ENCODE peak calls at places on chromosomes 1 and 21, in eight cellular contexts. I is AG09309, C is AG09319, R is cardiac fibroblast, M is uterus, B is colonic mucosa, K is PC-3, Z is upper lobe of right lung. W is an unnamed sample.

GRCh38 chr1:43975249-43975961 is 645 bp downstream of the ATP6V0B start:
- DNase-seq in I (no peak), C (no peak), R (peak), M (no peak), B (peak), K (no peak), Z (peak), W (no peak)

GRCh38 chr1:94983343-94983742 is 56.4 kb upstream of the CNN3 start:
- DNase-seq in I (no peak), C (no peak), R (peak), M (peak), B (peak), K (peak), Z (no peak), W (no peak)

GRCh38 chr1:234879157-234880080 is 249.2 kb downstream of the TOMM20 start:
- DNase-seq in I (no peak), C (no peak), R (no peak), M (no peak), B (no peak), K (no peak), Z (no peak), W (no peak)

GRCh38 chr1:66231162-66232077 is 302.5 kb upstream of the SGIP1 start:
- DNase-seq in I (peak), C (no peak), R (peak), M (no peak), B (no peak), K (peak), Z (no peak), W (no peak)

GRCh38 chr1:247212012-247212411 is 40.2 kb upstream of the ZNF124 start:
- DNase-seq in I (no peak), C (no peak), R (no peak), M (no peak), B (no peak), K (no peak), Z (no peak), W (no peak)

GRCh38 chr1:65254320-65255087 is 54.8 kb upstream of the DNAJC6 start:
- DNase-seq in I (no peak), C (no peak), R (peak), M (peak), B (peak), K (peak), Z (peak), W (peak)

GRCh38 chr21:37644666-37645065 is 271.6 kb downstream of the KCNJ6 start:
- DNase-seq in I (no peak), C (no peak), R (peak), M (no peak), B (no peak), K (no peak), Z (no peak), W (no peak)

GRCh38 chr1:107677674-107678073 is 287.3 kb downstream of the VAV3 start:
- DNase-seq in I (no peak), C (no peak), R (no peak), M (no peak), B (no peak), K (no peak), Z (no peak), W (no peak)

GRCh38 chr1:31560394-31560793 is 15.9 kb upstream of the TINAGL1 start:
- DNase-seq in I (no peak), C (no peak), R (no peak), M (no peak), B (no peak), K (no peak), Z (no peak), W (no peak)

GRCh38 chr21:41283211-41283818 is 33.3 kb upstream of the FAM3B start:
- DNase-seq in I (peak), C (peak), R (peak), M (peak), B (peak), K (peak), Z (no peak), W (no peak)

GRCh38 chr1:30188329-30188728 is 535.1 kb downstream of the MATN1 start:
- DNase-seq in I (no peak), C (no peak), R (no peak), M (no peak), B (no peak), K (no peak), Z (peak), W (no peak)

GRCh38 chr1:84145051-84145450 is 980 bp downstream of the PRKACB start:
- DNase-seq in I (no peak), C (no peak), R (peak), M (no peak), B (peak), K (peak), Z (no peak), W (no peak)

GRCh38 chr21:32143222-32143939 is 135.5 kb downstream of the MIS18A start:
- DNase-seq in I (peak), C (peak), R (no peak), M (no peak), B (no peak), K (no peak), Z (no peak), W (no peak)

GRCh38 chr1:6701437-6702153 is at the start of gene DNAJC11:
- DNase-seq in I (peak), C (peak), R (peak), M (peak), B (peak), K (peak), Z (peak), W (peak)

GRCh38 chr21:34599534-34600101 is 15.3 kb downstream of the RCAN1 start:
- DNase-seq in I (no peak), C (no peak), R (no peak), M (no peak), B (no peak), K (peak), Z (no peak), W (no peak)

DNA sequence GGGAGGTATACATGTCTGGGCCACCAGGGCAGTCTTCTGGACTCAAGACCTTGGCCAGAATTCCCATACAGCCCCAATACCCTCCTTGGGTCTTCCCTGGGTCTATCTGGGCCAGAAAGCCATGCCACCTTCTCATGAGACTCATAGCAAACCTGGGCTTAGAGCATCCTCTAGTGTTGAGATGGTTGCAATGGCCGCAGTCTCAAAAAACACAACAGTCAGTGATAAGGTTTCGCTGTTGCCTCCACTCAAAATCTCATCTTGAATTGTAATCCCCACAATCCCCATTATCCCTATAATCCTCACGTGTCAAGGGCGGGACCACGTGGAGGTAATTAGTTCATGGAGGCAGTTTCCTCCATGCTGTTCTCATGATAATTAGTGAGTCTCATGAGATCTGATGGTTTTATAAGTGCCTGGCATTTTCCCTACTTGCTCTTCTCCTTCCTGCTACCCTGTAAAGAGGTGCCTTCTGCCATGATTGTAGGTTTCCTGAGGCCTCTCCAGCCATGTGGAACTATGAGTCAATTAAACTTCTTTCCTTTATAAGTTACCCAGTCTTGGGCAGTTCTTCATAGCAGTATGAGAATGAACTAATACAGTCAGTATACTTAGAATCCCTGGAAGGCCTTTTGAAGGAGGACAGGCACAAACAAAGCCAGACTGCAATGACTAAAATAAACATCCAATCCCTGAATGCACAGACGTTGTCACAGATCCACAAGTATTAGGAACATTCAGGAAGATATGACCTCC is 77.0 kb downstream of the CTH start:
- DNase-seq in I (no peak), C (no peak), R (peak), M (no peak), B (peak), K (peak), Z (no peak), W (no peak)
- TF ChIP-seq CTCF in I (peak), C (peak), R (peak), M (no peak), B (peak), K (peak), Z (peak), W (peak)

GRCh38 chr1:161200421-161200991 is 1.7 kb upstream of the ADAMTS4 start:
- DNase-seq in I (no peak), C (no peak), R (peak), M (peak), B (no peak), K (no peak), Z (no peak), W (no peak)
- TF ChIP-seq CTCF in I (no peak), C (no peak), R (no peak), M (no peak), B (no peak), K (no peak), Z (no peak), W (no peak)

GRCh38 chr1:63537940-63538339 is 14.6 kb downstream of the EFCAB7 start:
- DNase-seq in I (no peak), C (no peak), R (peak), M (no peak), B (no peak), K (peak), Z (no peak), W (no peak)
- TF ChIP-seq CTCF in I (peak), C (peak), R (peak), M (peak), B (peak), K (peak), Z (peak), W (peak)

GRCh38 chr1:115837386-115837761 is 3.6 kb downstream of the NHLH2 start:
- DNase-seq in I (no peak), C (no peak), R (no peak), M (no peak), B (no peak), K (no peak), Z (no peak), W (no peak)

GRCh38 chr1:115832651-115833050 is 8.3 kb downstream of the NHLH2 start:
- DNase-seq in I (no peak), C (no peak), R (no peak), M (no peak), B (no peak), K (no peak), Z (no peak), W (no peak)

GRCh38 chr1:115830963-115831362 is 10.0 kb downstream of the NHLH2 start:
- DNase-seq in I (no peak), C (no peak), R (no peak), M (no peak), B (no peak), K (peak), Z (no peak), W (no peak)

GRCh38 chr1:115829947-115830346 is 11.0 kb downstream of the NHLH2 start:
- DNase-seq in I (no peak), C (no peak), R (no peak), M (no peak), B (no peak), K (no peak), Z (no peak), W (peak)

DNA sequence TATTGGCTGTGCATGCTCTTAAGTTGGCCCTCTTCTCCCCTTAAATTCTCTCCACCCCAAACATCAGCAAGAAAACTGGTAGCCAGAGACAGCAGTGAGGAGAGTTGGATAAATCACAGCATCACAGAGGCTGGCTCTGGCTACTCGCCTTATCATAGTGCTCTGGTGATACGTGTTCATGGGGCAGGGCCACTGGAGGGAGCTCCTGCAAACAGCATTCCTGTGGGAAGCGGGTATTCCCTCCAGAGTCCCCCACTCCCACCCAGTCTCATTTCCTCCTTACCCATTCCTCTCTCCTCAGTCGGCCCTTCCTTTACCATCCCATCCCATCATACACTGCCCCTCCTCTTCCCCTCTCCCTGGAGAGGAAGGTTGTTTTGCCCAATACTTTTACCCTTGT is 7.1 kb downstream of the NHLH2 start:
- DNase-seq in I (no peak), C (no peak), R (no peak), M (no peak), B (no peak), K (no peak), Z (no peak), W (no peak)
- TF ChIP-seq CTCF in I (no peak), C (no peak), R (no peak), M (no peak), B (no peak), K (peak), Z (no peak), W (no peak)

DNA sequence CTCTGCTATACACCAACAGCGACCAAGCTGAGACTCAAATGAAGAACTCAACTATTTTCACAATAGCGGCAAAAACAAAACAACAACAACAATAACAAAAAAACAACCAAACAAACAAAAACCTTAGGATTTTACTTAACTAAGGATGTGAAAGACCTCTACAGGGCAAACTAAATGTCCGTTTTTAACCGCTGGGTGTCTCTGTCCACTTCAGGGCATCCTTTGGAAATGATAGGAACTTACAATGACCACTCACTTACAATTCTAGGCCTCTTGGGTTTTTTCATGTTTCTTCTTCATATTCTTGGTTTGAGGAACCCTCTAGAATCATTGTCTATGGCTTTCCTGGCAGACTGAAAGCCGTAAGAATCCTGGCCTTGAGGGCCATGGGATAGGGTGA is 134.0 kb upstream of the FAM78B start:
- DNase-seq in I (no peak), C (no peak), R (no peak), M (no peak), B (no peak), K (peak), Z (no peak), W (no peak)
- TF ChIP-seq CTCF in I (no peak), C (no peak), R (no peak), M (no peak), B (no peak), K (peak), Z (no peak), W (no peak)

GRCh38 chr1:39505289-39505688 is 13.9 kb downstream of the BMP8A start:
- DNase-seq in I (no peak), C (no peak), R (no peak), M (no peak), B (no peak), K (no peak), Z (no peak), W (no peak)

GRCh38 chr1:39508266-39508665 is 16.8 kb downstream of the BMP8A start:
- DNase-seq in I (no peak), C (no peak), R (no peak), M (no peak), B (no peak), K (no peak), Z (no peak), W (no peak)

GRCh38 chr1:39508857-39509305 is 17.4 kb downstream of the BMP8A start:
- DNase-seq in I (peak), C (no peak), R (peak), M (no peak), B (no peak), K (no peak), Z (no peak), W (no peak)

GRCh38 chr1:39509360-39510009 is 18.0 kb downstream of the BMP8A start:
- DNase-seq in I (no peak), C (no peak), R (peak), M (peak), B (peak), K (no peak), Z (no peak), W (no peak)

GRCh38 chr1:39507230-39507928 is 15.9 kb downstream of the BMP8A start:
- DNase-seq in I (no peak), C (no peak), R (peak), M (no peak), B (no peak), K (peak), Z (no peak), W (peak)
- TF ChIP-seq CTCF in I (peak), C (peak), R (peak), M (no peak), B (no peak), K (peak), Z (no peak), W (no peak)

GRCh38 chr1:118297521-118297920 is 112.5 kb upstream of the SPAG17 start:
- DNase-seq in I (no peak), C (no peak), R (no peak), M (no peak), B (no peak), K (no peak), Z (no peak), W (no peak)

GRCh38 chr1:118298397-118298796 is 113.4 kb upstream of the SPAG17 start:
- DNase-seq in I (no peak), C (no peak), R (no peak), M (no peak), B (no peak), K (no peak), Z (no peak), W (no peak)

GRCh38 chr1:118291686-118292085 is 106.7 kb upstream of the SPAG17 start:
- DNase-seq in I (no peak), C (no peak), R (peak), M (no peak), B (peak), K (no peak), Z (no peak), W (no peak)

GRCh38 chr1:118290571-118290970 is 105.5 kb upstream of the SPAG17 start:
- DNase-seq in I (no peak), C (no peak), R (no peak), M (no peak), B (no peak), K (no peak), Z (no peak), W (no peak)

GRCh38 chr1:118294817-118295486 is 109.9 kb upstream of the SPAG17 start:
- DNase-seq in I (peak), C (no peak), R (peak), M (no peak), B (no peak), K (no peak), Z (no peak), W (no peak)
- TF ChIP-seq CTCF in I (no peak), C (no peak), R (no peak), M (no peak), B (no peak), K (no peak), Z (no peak), W (no peak)

W was measured in glutamatergic neuron.